ENCODE peak calls at places on chromosomes 6 and 20, in four cellular contexts. C is immature natural killer cell, G is esophagus squamous epithelium, Q is fibroblast of mammary gland. Z is an unnamed sample.

GRCh38 chr20:45406260-45407066 is 1.6 kb upstream of the DBNDD2 start:
- DNase-seq in Q (peak; percentile 30), G (no peak), C (peak; percentile 60), Z (peak; percentile 14)

GRCh38 chr6:141488466-141488865 is 644.3 kb upstream of the GJE1 start:
- DNase-seq in Q (peak; percentile 59), G (no peak), C (peak; percentile 11), Z (no peak)

GRCh38 chr20:57473246-57474042 is 51.5 kb downstream of the CTCFL start:
- DNase-seq in C (peak; percentile 55), G (no peak), Q (no peak), Z (no peak)

GRCh38 chr20:49151437-49151836 is 36.7 kb downstream of the STAU1 start:
- DNase-seq in C (no peak), Q (no peak), G (no peak), Z (no peak)

GRCh38 chr6:43923376-43924221 is 153.6 kb downstream of the VEGFA start:
- DNase-seq in C (no peak), Q (peak; percentile 74), G (no peak), Z (no peak)

GRCh38 chr6:139490482-139490881 is 116.0 kb upstream of the CITED2 start:
- DNase-seq in C (peak; percentile 54), G (no peak), Q (no peak), Z (peak; percentile 4)

GRCh38 chr6:112116215-112116614 is 28.8 kb downstream of the FAM229B start:
- DNase-seq in C (no peak), G (no peak), Q (no peak), Z (no peak)

GRCh38 chr6:37979392-37980221 is 160.1 kb downstream of the ZFAND3 start:
- DNase-seq in C (no peak), Q (no peak), G (no peak), Z (no peak)

GRCh38 chr6:75602897-75603395 is 1.3 kb downstream of the SENP6 start:
- DNase-seq in Q (no peak), G (no peak), C (no peak), Z (no peak)

GRCh38 chr6:151679081-151679480 is 128.4 kb upstream of the ESR1 start:
- DNase-seq in G (no peak), C (no peak), Q (peak; percentile 97), Z (no peak)

GRCh38 chr6:453152-453551 is 61.6 kb downstream of the IRF4 start:
- DNase-seq in G (no peak), C (no peak), Q (peak; percentile 92), Z (no peak)

GRCh38 chr20:31484001-31484400 is 8.9 kb downstream of the REM1 start:
- DNase-seq in Q (no peak), C (no peak), G (no peak), Z (no peak)

GRCh38 chr6:26569433-26569764 is 27.4 kb upstream of the ABT1 start:
- DNase-seq in C (no peak), Q (no peak), G (no peak), Z (no peak)

GRCh38 chr6:159727717-159728440 is 573 bp downstream of the WTAP start:
- DNase-seq in Q (peak; percentile 25), C (no peak), G (no peak), Z (peak; percentile 30)

GRCh38 chr20:2805682-2806350 is 5.4 kb upstream of the CPXM1 start:
- DNase-seq in C (no peak), Q (peak; percentile 24), G (no peak), Z (no peak)

GRCh38 chr20:10720550-10720949 is 46.8 kb upstream of the JAG1 start:
- DNase-seq in C (no peak), G (no peak), Q (no peak), Z (no peak)

GRCh38 chr6:45686841-45687569 is 309.3 kb upstream of the SUPT3H start:
- DNase-seq in G (no peak), C (no peak), Q (no peak), Z (no peak)

GRCh38 chr6:69735029-69735428 is 61.8 kb downstream of the LMBRD1 start:
- DNase-seq in C (no peak), Q (no peak), G (no peak), Z (no peak)

GRCh38 chr6:4342407-4343137 is 207.2 kb upstream of the ECI2 start:
- DNase-seq in G (no peak), C (no peak), Q (no peak), Z (no peak)

GRCh38 chr6:32216998-32217397 is 6.9 kb downstream of the NOTCH4 start:
- DNase-seq in C (no peak), G (no peak), Q (no peak), Z (no peak)

GRCh38 chr6:113672691-113673149 is 184.4 kb upstream of the MARCKS start:
- DNase-seq in C (no peak), Q (peak; percentile 54), G (no peak), Z (no peak)

GRCh38 chr20:13922241-13922640 is 68.2 kb downstream of the SEL1L2 start:
- DNase-seq in Q (peak; percentile 47), C (no peak), G (no peak), Z (no peak)

GRCh38 chr6:33318426-33319073 is 1.0 kb upstream of the ZBTB22 start:
- DNase-seq in Q (no peak), C (no peak), G (no peak), Z (no peak)

GRCh38 chr6:133130863-133131262 is 110.3 kb upstream of the EYA4 start:
- DNase-seq in Q (peak; percentile 10), G (no peak), C (no peak), Z (no peak)

Z was measured in Jurkat, Clone E6-1.